ENCODE peak calls at places on chromosome 1, in five cellular contexts. V is adrenal gland; J is CD8-positive, alpha-beta T cell; G is transverse colon; L is spleen. O is an unnamed sample.

GRCh38 chr1:118934706-118935105 is 53.4 kb downstream of the TBX15 start:
- DNase-seq in L (no peak), J (no peak), G (no peak), V (no peak), O (no peak)

GRCh38 chr1:42165511-42166210 is 1.1 kb upstream of the GUCA2A start:
- DNase-seq in V (peak; percentile 64), J (no peak), L (peak; percentile 83), G (peak; percentile 94), O (peak; percentile 96)

GRCh38 chr1:109910123-109910962 is at the start of gene CSF1:
- DNase-seq in J (peak; percentile 33), V (peak; percentile 95), L (peak; percentile 88), G (peak; percentile 74), O (peak; percentile 79)

GRCh38 chr1:22349302-22350043 is 102.2 kb upstream of the ZBTB40 start:
- DNase-seq in J (no peak), L (no peak), G (no peak), V (no peak), O (no peak)

GRCh38 chr1:53340660-53341520 is 13.0 kb upstream of the LRP8 start:
- DNase-seq in J (no peak), V (peak; percentile 21), G (no peak), L (no peak), O (no peak)

GRCh38 chr1:156961709-156962108 is 41.3 kb downstream of the LRRC71 start:
- DNase-seq in V (no peak), G (no peak), J (no peak), L (no peak), O (no peak)

GRCh38 chr1:46254668-46255067 is 7.1 kb downstream of the RAD54L start:
- DNase-seq in G (no peak), V (no peak), J (no peak), L (no peak), O (no peak)

GRCh38 chr1:23178931-23179330 is 10.3 kb upstream of the LUZP1 start:
- DNase-seq in G (no peak), V (no peak), J (no peak), L (no peak), O (no peak)

GRCh38 chr1:83065952-83066727 is 932.8 kb downstream of the TTLL7 start:
- DNase-seq in G (no peak), V (no peak), J (no peak), L (no peak), O (no peak)

GRCh38 chr1:180221461-180221860 is 8.6 kb upstream of the LHX4 start:
- DNase-seq in V (no peak), L (no peak), J (no peak), G (no peak), O (no peak)

GRCh38 chr1:230855886-230856285 is 12.4 kb downstream of the C1orf198 start:
- DNase-seq in V (no peak), G (no peak), J (no peak), L (no peak), O (no peak)
- H3K4me1 ChIP-seq in V (peaks cover 11% of the 10 kb centered on the region), G (peaks cover 9% of the 10 kb centered on the region), J (no peaks in the 10 kb centered on the region), L (no peaks in the 10 kb centered on the region), O (peaks cover 25% of the 10 kb centered on the region)

DNA sequence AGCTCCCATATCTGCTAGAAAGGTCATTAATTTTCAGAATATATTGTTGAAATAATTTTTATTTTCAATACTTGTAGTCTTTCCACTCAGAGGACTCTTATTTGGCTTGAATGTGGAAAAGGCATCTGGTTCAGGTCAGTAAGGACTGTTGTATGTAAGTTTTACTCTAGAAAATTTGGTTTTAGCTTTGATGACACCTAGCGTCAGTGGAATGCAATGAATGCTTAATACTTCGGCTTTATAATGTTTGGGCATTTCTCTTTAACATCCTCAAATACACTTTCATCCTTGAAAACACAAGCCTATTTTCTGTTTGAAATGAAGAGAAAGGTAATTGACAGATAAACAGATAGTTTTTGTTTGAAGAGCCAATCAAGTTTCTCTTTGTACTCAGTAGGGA is 63.3 kb downstream of the LRRC40 start:
- DNase-seq in J (no peak), G (no peak), L (no peak), V (no peak), O (no peak)
- TF ChIP-seq CTCF in J (no peak), G (no peak), L (no peak), V (no peak), O (no peak)

GRCh38 chr1:164786980-164787833 is 228.2 kb downstream of the PBX1 start:
- DNase-seq in V (peak; percentile 97), J (peak; percentile 31), L (peak; percentile 87), G (peak; percentile 85), O (peak; percentile 87)
- H3K4me3 ChIP-seq in V (no peak overlapping the region), J (no peak overlapping the region), L (no peak overlapping the region), G (no peak overlapping the region), O (no peak overlapping the region)

DNA sequence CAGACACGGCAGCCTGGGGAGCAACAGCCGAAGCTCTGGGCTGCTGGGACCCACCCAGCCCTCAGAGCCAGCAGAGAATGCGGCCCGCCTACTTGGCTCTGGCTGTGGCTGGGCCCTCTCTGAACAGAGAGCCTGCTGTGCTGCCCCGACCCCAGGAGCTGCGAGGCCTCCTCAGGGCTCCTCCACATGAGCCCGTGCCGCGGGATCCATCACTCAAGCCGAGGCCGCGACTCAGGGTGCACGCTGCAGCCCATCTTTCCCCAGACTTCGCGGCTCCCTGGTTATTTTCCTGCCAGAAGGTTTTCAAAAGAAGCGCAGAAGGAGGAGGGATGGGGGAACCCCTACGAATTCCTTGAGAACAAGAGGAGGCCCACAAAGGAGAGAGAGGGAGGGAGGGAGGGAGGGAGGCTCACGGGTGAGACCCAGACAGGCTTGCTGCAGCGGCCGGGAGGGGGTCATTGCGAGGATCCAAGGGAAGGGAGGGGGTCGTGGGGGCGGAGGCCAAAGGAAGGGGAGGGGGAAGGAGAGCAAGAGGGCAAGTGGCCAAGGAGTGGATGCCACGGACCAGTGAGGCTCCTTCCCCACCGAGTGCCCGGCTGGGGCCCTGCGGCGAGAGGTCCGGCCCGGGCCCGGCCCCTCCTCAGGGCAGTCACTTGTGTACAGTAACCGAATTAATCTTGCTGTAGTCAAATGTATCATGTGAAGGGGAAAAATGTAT is 146.8 kb downstream of the CASZ1 start:
- DNase-seq in V (no peak), G (no peak), L (no peak), J (no peak), O (no peak)
- H3K4me1 ChIP-seq in V (no peaks in the 10 kb centered on the region), G (no peaks in the 10 kb centered on the region), L (no peaks in the 10 kb centered on the region), J (no peaks in the 10 kb centered on the region), O (peaks cover 14% of the 10 kb centered on the region)

O was measured in thyroid gland.